ENCODE peak calls at places on chromosome 6, in ten cellular contexts. T is stimulated activated CD4-positive, alpha-beta T cell treated with anti-CD3 and anti-CD28 coated beads, Interleukin-4, amount 100 ng/mL, for 4 hours; D is GM04504; R is A172; S is stimulated activated CD8-positive, alpha-beta memory T cell treated with anti-CD3 and anti-CD28 coated beads, Interleukin-4, amount 100 ng/mL, for 48 hours; M is activated naive CD4-positive, alpha-beta T cell; K is NCI-H1417; N is neural crest cell; F is sciatic nerve; C is stromal cell of bone marrow. P is an unnamed sample.

GRCh38 chr6:35052694-35053565 is 88.2 kb downstream of the TCP11 start:
- DNase-seq in D (no peak), R (no peak), K (no peak), S (no peak), N (no peak), C (no peak), T (no peak), F (peak; percentile 79), M (no peak), P (peak; percentile 27)

GRCh38 chr6:40844241-40844640 is 194.8 kb downstream of the UNC5CL start:
- DNase-seq in T (no peak), D (no peak), S (no peak), K (no peak), N (no peak), M (no peak), C (no peak), R (no peak), F (no peak), P (no peak)

GRCh38 chr6:44000164-44000842 is 126.9 kb downstream of the MRPL14 start:
- DNase-seq in D (no peak), F (no peak), C (no peak), K (peak; percentile 14), N (no peak), R (peak; percentile 60), M (no peak), T (no peak), S (peak; percentile 70), P (no peak)

GRCh38 chr6:29747688-29748250 is 24.5 kb downstream of the HLA-F start:
- DNase-seq in M (no peak), D (no peak), T (no peak), N (no peak), R (no peak), S (no peak), K (no peak), F (no peak), C (no peak), P (no peak)

GRCh38 chr6:108895591-108895990 is 47.4 kb downstream of the ARMC2 start:
- DNase-seq in D (no peak), M (no peak), C (no peak), T (no peak), F (no peak), S (no peak), R (no peak), K (peak; percentile 9), N (no peak), P (no peak)

GRCh38 chr6:16647422-16647821 is 113.8 kb downstream of the ATXN1 start:
- DNase-seq in M (no peak), T (no peak), S (no peak), C (no peak), D (no peak), N (no peak), R (no peak), K (no peak), F (no peak), P (no peak)

GRCh38 chr6:89999154-89999553 is 104.9 kb downstream of the GJA10 start:
- DNase-seq in C (no peak), D (no peak), F (no peak), K (peak; percentile 97), N (no peak), T (no peak), S (no peak), R (peak; percentile 69), M (no peak), P (peak; percentile 49)

GRCh38 chr6:111256646-111257045 is 169.3 kb downstream of the SLC16A10 start:
- DNase-seq in C (no peak), M (no peak), K (peak; percentile 7), F (no peak), D (no peak), T (no peak), R (no peak), N (no peak), S (no peak), P (no peak)

GRCh38 chr6:35573495-35574110 is 60.9 kb upstream of the TULP1 start:
- DNase-seq in K (peak; percentile 18), S (no peak), D (no peak), N (no peak), F (no peak), C (no peak), M (no peak), R (no peak), T (no peak), P (no peak)

GRCh38 chr6:2989332-2990178 is 10.1 kb upstream of the NQO2 start:
- DNase-seq in R (peak; percentile 96), M (peak; percentile 65), N (peak; percentile 64), T (peak; percentile 49), F (peak; percentile 85), C (peak; percentile 99), K (peak; percentile 99), S (peak; percentile 75), D (peak; percentile 96), P (peak; percentile 91)

GRCh38 chr6:119112856-119113530 is 34.5 kb upstream of the FAM184A start:
- DNase-seq in T (no peak), F (no peak), S (no peak), K (no peak), M (no peak), D (no peak), R (no peak), C (no peak), N (no peak), P (no peak)

GRCh38 chr6:31794294-31794865 is 1.2 kb downstream of the VARS1 start:
- DNase-seq in S (no peak), T (no peak), R (no peak), F (no peak), K (no peak), C (no peak), N (no peak), D (peak; percentile 17), M (no peak), P (no peak)

GRCh38 chr6:6781172-6781876 is 192.8 kb downstream of the LY86 start:
- DNase-seq in T (no peak), S (no peak), F (peak; percentile 70), D (peak; percentile 48), R (peak; percentile 90), K (no peak), M (no peak), C (peak; percentile 78), N (no peak), P (peak; percentile 12)

GRCh38 chr6:34237722-34238506 is 1.2 kb downstream of the HMGA1 start:
- DNase-seq in M (peak; percentile 46), C (no peak), K (peak; percentile 76), N (peak; percentile 49), T (peak; percentile 74), D (no peak), F (peak; percentile 72), R (no peak), S (peak; percentile 84), P (no peak)

GRCh38 chr6:9112548-9112947 is 677.2 kb upstream of the SLC35B3 start:
- DNase-seq in C (no peak), K (no peak), R (no peak), M (no peak), N (no peak), F (no peak), S (no peak), D (no peak), T (no peak), P (no peak)

GRCh38 chr6:162736933-162737332 is 9.2 kb downstream of the PACRG start:
- DNase-seq in F (no peak), D (no peak), R (no peak), K (peak; percentile 64), M (no peak), N (no peak), S (no peak), T (no peak), C (no peak), P (no peak)

GRCh38 chr6:4603291-4603690 is 172.9 kb upstream of the CDYL start:
- DNase-seq in D (no peak), C (peak; percentile 96), S (no peak), T (no peak), R (peak; percentile 69), M (no peak), F (no peak), K (no peak), N (no peak), P (no peak)